ENCODE peak calls at places on chromosomes 1 and 21, in eight cellular contexts. F, Y, Z, S, J, X, G and P are unnamed samples.

GRCh38 chr1:1833456-1833855 is 55.2 kb upstream of the NADK start:
- DNase-seq in F (no peak), Y (no peak), Z (peak), S (no peak), J (peak), X (no peak), G (no peak), P (no peak)

GRCh38 chr1:156836041-156836654 is 19.5 kb upstream of the SH2D2A start:
- DNase-seq in F (no peak), Y (no peak), Z (no peak), S (no peak), J (no peak), X (no peak), G (no peak), P (no peak)

GRCh38 chr1:156931974-156932710 is 11.7 kb downstream of the LRRC71 start:
- DNase-seq in F (no peak), Y (no peak), Z (peak), S (no peak), J (no peak), X (no peak), G (no peak), P (no peak)

GRCh38 chr1:4061521-4062031 is 161.5 kb upstream of the C1orf174 start:
- DNase-seq in F (no peak), Y (no peak), Z (peak), S (no peak), J (no peak), X (no peak), G (no peak), P (peak)

GRCh38 chr21:35528109-35529042 is 479.3 kb upstream of the RUNX1 start:
- DNase-seq in F (no peak), Y (no peak), Z (peak), S (no peak), J (no peak), X (peak), G (peak), P (no peak)

GRCh38 chr1:204150702-204151561 is 912 bp downstream of the ETNK2 start:
- DNase-seq in F (no peak), Y (no peak), Z (no peak), S (no peak), J (peak), X (peak), G (peak), P (no peak)

GRCh38 chr1:203142684-203143408 is 15.3 kb downstream of the ADORA1 start:
- DNase-seq in F (no peak), Y (no peak), Z (no peak), S (no peak), J (no peak), X (no peak), G (no peak), P (no peak)

GRCh38 chr21:36434144-36434543 is 45.8 kb downstream of the CLDN14 start:
- DNase-seq in F (no peak), Y (no peak), Z (no peak), S (no peak), J (no peak), X (no peak), G (no peak), P (no peak)

GRCh38 chr1:211610779-211611556 is 32.0 kb upstream of the SLC30A1 start:
- DNase-seq in F (peak), Y (peak), Z (no peak), S (no peak), J (no peak), X (no peak), G (peak), P (no peak)

GRCh38 chr1:190084552-190084951 is 393.1 kb downstream of the BRINP3 start:
- DNase-seq in F (no peak), Y (no peak), Z (no peak), S (peak), J (no peak), X (no peak), G (no peak), P (no peak)

GRCh38 chr1:181662606-181663005 is 179.3 kb downstream of the CACNA1E start:
- DNase-seq in F (no peak), Y (no peak), Z (no peak), S (no peak), J (no peak), X (no peak), G (no peak), P (no peak)

GRCh38 chr1:34279971-34280370 is 103.3 kb downstream of the C1orf94 start:
- DNase-seq in F (no peak), Y (no peak), Z (no peak), S (no peak), J (no peak), X (no peak), G (no peak), P (no peak)

GRCh38 chr1:22332795-22333499 is 118.7 kb upstream of the ZBTB40 start:
- DNase-seq in F (no peak), Y (no peak), Z (peak), S (no peak), J (no peak), X (no peak), G (no peak), P (no peak)

GRCh38 chr1:171805395-171806115 is 24.1 kb downstream of the METTL13 start:
- DNase-seq in F (no peak), Y (no peak), Z (no peak), S (no peak), J (no peak), X (no peak), G (no peak), P (no peak)

GRCh38 chr1:172380441-172381244 is 39.8 kb upstream of the C1orf105 start:
- DNase-seq in F (peak), Y (no peak), Z (no peak), S (no peak), J (no peak), X (no peak), G (no peak), P (no peak)

GRCh38 chr1:29743264-29743663 is 506.9 kb downstream of the PTPRU start:
- DNase-seq in F (no peak), Y (no peak), Z (no peak), S (no peak), J (no peak), X (no peak), G (no peak), P (no peak)

GRCh38 chr1:29746076-29746665 is 509.8 kb downstream of the PTPRU start:
- DNase-seq in F (no peak), Y (no peak), Z (peak), S (no peak), J (no peak), X (no peak), G (no peak), P (no peak)

GRCh38 chr1:29747136-29747670 is 510.9 kb downstream of the PTPRU start:
- DNase-seq in F (no peak), Y (no peak), Z (peak), S (no peak), J (no peak), X (no peak), G (no peak), P (peak)

GRCh38 chr1:29744684-29745490 is 508.6 kb downstream of the PTPRU start:
- DNase-seq in F (no peak), Y (no peak), Z (peak), S (no peak), J (no peak), X (no peak), G (no peak), P (no peak)

GRCh38 chr1:29743931-29744330 is 507.6 kb downstream of the PTPRU start:
- DNase-seq in F (no peak), Y (no peak), Z (no peak), S (no peak), J (no peak), X (no peak), G (no peak), P (no peak)
- TF ChIP-seq CTCF in F (no peak), Y (no peak), Z (no peak), S (no peak), J (no peak), X (no peak), G (no peak), P (no peak)

DNA sequence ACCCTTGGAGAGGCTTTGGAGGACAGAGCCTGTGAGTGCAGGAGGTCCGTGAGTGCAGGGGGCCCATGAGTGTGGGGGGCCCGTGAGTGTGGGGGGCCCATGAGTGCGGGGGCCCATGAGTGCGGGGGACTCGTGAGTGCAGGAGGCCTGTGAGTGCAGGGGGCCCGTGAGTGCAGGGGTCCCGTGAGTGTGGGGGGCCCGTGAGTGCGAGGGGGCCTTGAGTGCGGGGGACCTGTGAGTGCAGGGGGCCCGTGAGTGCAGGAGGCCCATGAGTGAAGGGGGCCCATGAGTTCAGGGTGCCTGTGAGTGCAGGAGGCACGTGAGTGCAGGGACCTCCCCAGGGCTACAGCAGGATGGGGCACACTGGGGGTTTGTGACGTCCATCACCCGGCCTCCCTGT is 108.3 kb upstream of the TTC34 start:
- DNase-seq in F (no peak), Y (no peak), Z (no peak), S (no peak), J (no peak), X (peak), G (no peak), P (no peak)
- TF ChIP-seq CTCF in F (no peak), Y (no peak), Z (no peak), S (no peak), J (no peak), X (no peak), G (no peak), P (no peak)

GRCh38 chr1:17338706-17339493 is 30.9 kb downstream of the PADI4 start:
- DNase-seq in F (no peak), Y (no peak), Z (peak), S (no peak), J (no peak), X (no peak), G (no peak), P (no peak)
- TF ChIP-seq CTCF in F (peak), Y (peak), Z (no peak), S (no peak), J (no peak), X (no peak), G (no peak), P (peak)

GRCh38 chr1:39628807-39629347 is 10.6 kb downstream of the HEYL start:
- DNase-seq in F (no peak), Y (no peak), Z (no peak), S (no peak), J (no peak), X (no peak), G (no peak), P (no peak)
- TF ChIP-seq CTCF in F (no peak), Y (no peak), Z (no peak), S (no peak), J (no peak), X (no peak), G (no peak), P (no peak)

DNA sequence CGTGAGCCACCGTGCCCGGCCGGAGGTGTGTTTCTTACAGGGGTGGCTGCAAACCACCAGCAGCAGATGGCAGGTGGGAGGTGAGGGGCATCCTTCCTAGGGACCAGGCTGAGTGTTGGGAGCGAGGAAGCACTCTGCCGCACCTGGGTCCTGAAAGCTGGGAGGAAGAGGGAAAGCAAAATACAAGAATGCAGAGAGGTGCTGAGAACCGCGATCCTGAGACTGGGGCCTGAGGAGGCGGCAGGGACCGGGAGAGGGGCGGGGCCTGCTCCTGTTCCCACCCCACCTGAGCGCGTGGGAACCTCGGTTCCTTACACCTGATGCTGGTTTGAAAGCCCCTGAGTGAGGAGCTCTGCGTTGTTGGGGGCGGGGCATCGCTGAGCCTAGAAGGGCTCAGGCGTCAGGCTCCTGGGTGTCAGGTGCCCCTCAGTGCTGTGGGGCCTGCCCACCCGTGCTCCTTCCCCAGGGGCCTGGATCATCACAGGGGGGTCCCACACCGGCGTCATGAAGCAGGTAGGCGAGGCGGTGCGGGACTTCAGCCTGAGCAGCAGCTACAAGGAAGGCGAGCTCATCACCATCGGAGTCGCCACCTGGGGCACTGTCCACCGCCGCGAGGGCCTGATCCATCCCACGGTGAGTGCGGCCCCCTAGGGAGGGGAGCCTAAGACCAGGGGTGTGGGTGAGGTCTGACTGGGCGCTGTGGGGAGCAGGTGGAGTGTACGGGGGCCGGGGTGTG is 15.5 kb downstream of the TRPM2 start:
- DNase-seq in F (no peak), Y (no peak), Z (peak), S (no peak), J (no peak), X (peak), G (no peak), P (peak)
- TF ChIP-seq CTCF in F (no peak), Y (no peak), Z (no peak), S (no peak), J (no peak), X (no peak), G (no peak), P (no peak)

GRCh38 chr21:16993416-16994044 is 519.3 kb upstream of the CXADR start:
- DNase-seq in F (no peak), Y (no peak), Z (no peak), S (no peak), J (no peak), X (no peak), G (no peak), P (no peak)

DNA sequence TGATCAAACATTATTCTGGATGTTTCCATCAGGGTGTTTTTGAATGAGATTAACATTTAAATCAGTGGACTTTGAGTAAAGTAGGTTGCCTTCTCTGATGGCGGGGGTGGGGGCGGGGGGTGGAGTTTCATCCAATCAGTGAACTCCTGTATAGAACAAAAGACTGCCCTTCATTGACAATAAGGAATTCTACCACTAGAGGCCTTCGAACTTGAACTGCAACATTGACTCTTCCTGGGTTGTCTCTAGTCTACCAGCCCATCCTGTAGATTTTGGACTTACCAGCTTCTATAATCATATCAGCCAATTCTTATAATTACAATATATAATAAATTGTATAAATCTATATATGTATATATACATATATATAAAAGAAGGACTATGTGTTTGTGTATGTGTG is 520.4 kb upstream of the CXADR start:
- DNase-seq in F (no peak), Y (no peak), Z (no peak), S (no peak), J (no peak), X (no peak), G (no peak), P (no peak)
- TF ChIP-seq CTCF in F (no peak), Y (no peak), Z (no peak), S (no peak), J (no peak), X (no peak), G (no peak), P (peak)